ENCODE peak calls at places on chromosomes 11 and 22, in seven cellular contexts. One of them, this sample, is unnamed.

GRCh38 chr22:37054600-37055365 is 3.2 kb downstream of the KCTD17 start:
- DNase-seq in endothelial cell: no peak
- DNase-seq in activated CD8-positive, alpha-beta memory T cell treated with anti-CD3 and anti-CD28 coated beads, Interleukin-2, amount 10 ng/mL, durations not matched to agents 7 days and 5 days: no peak
- DNase-seq in right cardiac atrium: no peak
- DNase-seq in GM12891: no peak
- DNase-seq in psoas muscle: no peak
- DNase-seq in CD4-positive, alpha-beta memory T cell: no peak
- DNase-seq in this sample: no peak

GRCh38 chr22:41264408-41264941 is 21.5 kb downstream of the RANGAP1 start:
- DNase-seq in activated CD8-positive, alpha-beta memory T cell treated with anti-CD3 and anti-CD28 coated beads, Interleukin-2, amount 10 ng/mL, durations not matched to agents 7 days and 5 days: no peak
- DNase-seq in right cardiac atrium: no peak
- DNase-seq in CD4-positive, alpha-beta memory T cell: no peak
- DNase-seq in psoas muscle: no peak
- DNase-seq in endothelial cell: no peak
- DNase-seq in GM12891: no peak
- DNase-seq in this sample: no peak

GRCh38 chr11:14908214-14908880 is 16.3 kb upstream of the CYP2R1 start:
- DNase-seq in activated CD8-positive, alpha-beta memory T cell treated with anti-CD3 and anti-CD28 coated beads, Interleukin-2, amount 10 ng/mL, durations not matched to agents 7 days and 5 days: peak; percentile 60
- DNase-seq in CD4-positive, alpha-beta memory T cell: no peak
- DNase-seq in psoas muscle: no peak
- DNase-seq in right cardiac atrium: no peak
- DNase-seq in endothelial cell: no peak
- DNase-seq in GM12891: no peak
- DNase-seq in this sample: no peak

GRCh38 chr22:35882226-35883027 is 146.2 kb downstream of the RBFOX2 start:
- DNase-seq in right cardiac atrium: no peak
- DNase-seq in CD4-positive, alpha-beta memory T cell: no peak
- DNase-seq in psoas muscle: no peak
- DNase-seq in endothelial cell: no peak
- DNase-seq in GM12891: no peak
- DNase-seq in activated CD8-positive, alpha-beta memory T cell treated with anti-CD3 and anti-CD28 coated beads, Interleukin-2, amount 10 ng/mL, durations not matched to agents 7 days and 5 days: no peak
- DNase-seq in this sample: no peak

GRCh38 chr11:105132716-105133511 is 6.7 kb downstream of the CARD18 start:
- DNase-seq in psoas muscle: no peak
- DNase-seq in activated CD8-positive, alpha-beta memory T cell treated with anti-CD3 and anti-CD28 coated beads, Interleukin-2, amount 10 ng/mL, durations not matched to agents 7 days and 5 days: no peak
- DNase-seq in right cardiac atrium: no peak
- DNase-seq in GM12891: no peak
- DNase-seq in CD4-positive, alpha-beta memory T cell: no peak
- DNase-seq in endothelial cell: no peak
- DNase-seq in this sample: no peak

GRCh38 chr11:82631722-82632630 is 101.7 kb downstream of the FAM181B start:
- DNase-seq in activated CD8-positive, alpha-beta memory T cell treated with anti-CD3 and anti-CD28 coated beads, Interleukin-2, amount 10 ng/mL, durations not matched to agents 7 days and 5 days: no peak
- DNase-seq in CD4-positive, alpha-beta memory T cell: no peak
- DNase-seq in psoas muscle: no peak
- DNase-seq in endothelial cell: no peak
- DNase-seq in GM12891: no peak
- DNase-seq in right cardiac atrium: no peak
- DNase-seq in this sample: no peak

GRCh38 chr22:28541137-28541536 is 138.5 kb downstream of the TTC28 start:
- DNase-seq in endothelial cell: no peak
- DNase-seq in activated CD8-positive, alpha-beta memory T cell treated with anti-CD3 and anti-CD28 coated beads, Interleukin-2, amount 10 ng/mL, durations not matched to agents 7 days and 5 days: no peak
- DNase-seq in right cardiac atrium: no peak
- DNase-seq in GM12891: no peak
- DNase-seq in CD4-positive, alpha-beta memory T cell: no peak
- DNase-seq in psoas muscle: no peak
- DNase-seq in this sample: no peak

GRCh38 chr11:67113231-67113721 is 5.8 kb upstream of the KDM2A start:
- DNase-seq in right cardiac atrium: no peak
- DNase-seq in psoas muscle: no peak
- DNase-seq in GM12891: peak; percentile 53
- DNase-seq in endothelial cell: no peak
- DNase-seq in CD4-positive, alpha-beta memory T cell: no peak
- DNase-seq in activated CD8-positive, alpha-beta memory T cell treated with anti-CD3 and anti-CD28 coated beads, Interleukin-2, amount 10 ng/mL, durations not matched to agents 7 days and 5 days: no peak
- DNase-seq in this sample: peak; percentile 9

GRCh38 chr11:702731-703461 is 3.1 kb upstream of the EPS8L2 start:
- DNase-seq in right cardiac atrium: no peak
- DNase-seq in endothelial cell: no peak
- DNase-seq in GM12891: no peak
- DNase-seq in activated CD8-positive, alpha-beta memory T cell treated with anti-CD3 and anti-CD28 coated beads, Interleukin-2, amount 10 ng/mL, durations not matched to agents 7 days and 5 days: no peak
- DNase-seq in CD4-positive, alpha-beta memory T cell: peak; percentile 17
- DNase-seq in psoas muscle: no peak
- DNase-seq in this sample: no peak

GRCh38 chr11:9851366-9851765 is 187.5 kb downstream of the SWAP70 start:
- DNase-seq in activated CD8-positive, alpha-beta memory T cell treated with anti-CD3 and anti-CD28 coated beads, Interleukin-2, amount 10 ng/mL, durations not matched to agents 7 days and 5 days: no peak
- DNase-seq in endothelial cell: no peak
- DNase-seq in psoas muscle: no peak
- DNase-seq in CD4-positive, alpha-beta memory T cell: no peak
- DNase-seq in right cardiac atrium: no peak
- DNase-seq in GM12891: no peak
- DNase-seq in this sample: no peak

GRCh38 chr11:118286545-118286944 is 18.0 kb upstream of the CD3E start:
- DNase-seq in right cardiac atrium: no peak
- DNase-seq in CD4-positive, alpha-beta memory T cell: no peak
- DNase-seq in GM12891: no peak
- DNase-seq in endothelial cell: no peak
- DNase-seq in psoas muscle: no peak
- DNase-seq in activated CD8-positive, alpha-beta memory T cell treated with anti-CD3 and anti-CD28 coated beads, Interleukin-2, amount 10 ng/mL, durations not matched to agents 7 days and 5 days: no peak
- DNase-seq in this sample: no peak

GRCh38 chr22:30327864-30328345 is 1.2 kb upstream of the TBC1D10A start:
- DNase-seq in psoas muscle: no peak
- DNase-seq in endothelial cell: no peak
- DNase-seq in GM12891: no peak
- DNase-seq in CD4-positive, alpha-beta memory T cell: no peak
- DNase-seq in activated CD8-positive, alpha-beta memory T cell treated with anti-CD3 and anti-CD28 coated beads, Interleukin-2, amount 10 ng/mL, durations not matched to agents 7 days and 5 days: no peak
- DNase-seq in right cardiac atrium: no peak
- DNase-seq in this sample: no peak

GRCh38 chr22:38504731-38505594 is 1.1 kb downstream of the DDX17 start:
- DNase-seq in activated CD8-positive, alpha-beta memory T cell treated with anti-CD3 and anti-CD28 coated beads, Interleukin-2, amount 10 ng/mL, durations not matched to agents 7 days and 5 days: peak; percentile 81
- DNase-seq in psoas muscle: peak; percentile 69
- DNase-seq in GM12891: peak; percentile 33
- DNase-seq in right cardiac atrium: peak; percentile 60
- DNase-seq in endothelial cell: peak; percentile 24
- DNase-seq in CD4-positive, alpha-beta memory T cell: peak; percentile 76
- DNase-seq in this sample: peak; percentile 9

GRCh38 chr11:12979928-12980689 is 29.0 kb upstream of the RASSF10 start:
- DNase-seq in CD4-positive, alpha-beta memory T cell: no peak
- DNase-seq in psoas muscle: no peak
- DNase-seq in endothelial cell: peak; percentile 6
- DNase-seq in activated CD8-positive, alpha-beta memory T cell treated with anti-CD3 and anti-CD28 coated beads, Interleukin-2, amount 10 ng/mL, durations not matched to agents 7 days and 5 days: no peak
- DNase-seq in GM12891: no peak
- DNase-seq in right cardiac atrium: no peak
- DNase-seq in this sample: no peak

GRCh38 chr11:92980291-92980690 is 10.8 kb downstream of the MTNR1B start:
- DNase-seq in right cardiac atrium: no peak
- DNase-seq in endothelial cell: no peak
- DNase-seq in activated CD8-positive, alpha-beta memory T cell treated with anti-CD3 and anti-CD28 coated beads, Interleukin-2, amount 10 ng/mL, durations not matched to agents 7 days and 5 days: no peak
- DNase-seq in GM12891: no peak
- DNase-seq in CD4-positive, alpha-beta memory T cell: no peak
- DNase-seq in psoas muscle: no peak
- DNase-seq in this sample: no peak

This sample was measured in GM18507.